ENCODE peak calls at places on chromosomes 2 and 18, in four cellular contexts. One of them, this sample, is unnamed.

GRCh38 chr18:63924551-63924950 is 16.8 kb downstream of the SERPINB10 start:
- DNase-seq in stomach: no peak
- DNase-seq in suprapubic skin: no peak
- DNase-seq in SK-N-SH: no peak
- DNase-seq in this sample: no peak

GRCh38 chr2:195533771-195534642 is 123.0 kb upstream of the SLC39A10 start:
- DNase-seq in stomach: no peak
- DNase-seq in suprapubic skin: no peak
- DNase-seq in SK-N-SH: no peak
- DNase-seq in this sample: peak; percentile 80

GRCh38 chr2:16368328-16368727 is 297.3 kb downstream of the CYRIA start:
- DNase-seq in stomach: no peak
- DNase-seq in SK-N-SH: no peak
- DNase-seq in suprapubic skin: no peak
- DNase-seq in this sample: no peak

GRCh38 chr2:74379851-74380789 is at the start of gene DCTN1:
- DNase-seq in suprapubic skin: no peak
- DNase-seq in stomach: peak; percentile 37
- DNase-seq in SK-N-SH: peak; percentile 83
- DNase-seq in this sample: no peak

GRCh38 chr2:173247156-173247555 is 107.5 kb upstream of the CDCA7 start:
- DNase-seq in suprapubic skin: no peak
- DNase-seq in stomach: no peak
- DNase-seq in SK-N-SH: no peak
- DNase-seq in this sample: no peak

GRCh38 chr2:157176602-157177001 is 80.9 kb upstream of the GALNT5 start:
- DNase-seq in stomach: no peak
- DNase-seq in SK-N-SH: no peak
- DNase-seq in suprapubic skin: no peak
- DNase-seq in this sample: no peak

GRCh38 chr2:1802046-1802445 is 57.7 kb upstream of the PXDN start:
- DNase-seq in suprapubic skin: no peak
- DNase-seq in stomach: no peak
- DNase-seq in SK-N-SH: no peak
- DNase-seq in this sample: peak; percentile 49

GRCh38 chr18:48924621-48925601 is 25.9 kb downstream of the SMAD7 start:
- DNase-seq in stomach: no peak
- DNase-seq in SK-N-SH: no peak
- DNase-seq in suprapubic skin: no peak
- DNase-seq in this sample: no peak

GRCh38 chr2:200619275-200619674 is 33.5 kb downstream of the AOX1 start:
- DNase-seq in stomach: no peak
- DNase-seq in suprapubic skin: no peak
- DNase-seq in SK-N-SH: peak; percentile 4
- DNase-seq in this sample: no peak

GRCh38 chr18:32469190-32469611 is 1.5 kb downstream of the GAREM1 start:
- DNase-seq in stomach: peak; percentile 49
- DNase-seq in suprapubic skin: no peak
- DNase-seq in SK-N-SH: peak; percentile 66
- DNase-seq in this sample: no peak
- TF ChIP-seq POLR2AphosphoS5 in stomach: no peak
- TF ChIP-seq POLR2AphosphoS5 in suprapubic skin: no peak
- TF ChIP-seq POLR2AphosphoS5 in SK-N-SH: no peak
- TF ChIP-seq POLR2AphosphoS5 in this sample: no peak

GRCh38 chr2:149018971-149019370 is 19.5 kb upstream of the LYPD6B start:
- DNase-seq in stomach: no peak
- DNase-seq in suprapubic skin: no peak
- DNase-seq in SK-N-SH: no peak
- DNase-seq in this sample: no peak

GRCh38 chr2:149020432-149020851 is 18.1 kb upstream of the LYPD6B start:
- DNase-seq in suprapubic skin: no peak
- DNase-seq in SK-N-SH: no peak
- DNase-seq in stomach: peak; percentile 61
- DNase-seq in this sample: no peak

GRCh38 chr2:149021271-149021719 is 17.2 kb upstream of the LYPD6B start:
- DNase-seq in suprapubic skin: no peak
- DNase-seq in stomach: no peak
- DNase-seq in SK-N-SH: no peak
- DNase-seq in this sample: no peak

GRCh38 chr2:149021761-149022160 is 16.7 kb upstream of the LYPD6B start:
- DNase-seq in stomach: no peak
- DNase-seq in SK-N-SH: no peak
- DNase-seq in suprapubic skin: no peak
- DNase-seq in this sample: no peak

GRCh38 chr2:149019768-149020167 is 18.7 kb upstream of the LYPD6B start:
- DNase-seq in stomach: no peak
- DNase-seq in suprapubic skin: no peak
- DNase-seq in SK-N-SH: no peak
- DNase-seq in this sample: no peak
- H3K4me3 ChIP-seq in stomach: no peak overlapping the region
- H3K4me3 ChIP-seq in suprapubic skin: no peak overlapping the region
- H3K4me3 ChIP-seq in SK-N-SH: no peak overlapping the region
- H3K4me3 ChIP-seq in this sample: no peak overlapping the region

GRCh38 chr18:68985172-68985820 is 187.4 kb downstream of the CCDC102B start:
- DNase-seq in stomach: no peak
- DNase-seq in SK-N-SH: no peak
- DNase-seq in suprapubic skin: no peak
- DNase-seq in this sample: no peak

GRCh38 chr18:68979737-68980136 is 181.9 kb downstream of the CCDC102B start:
- DNase-seq in stomach: no peak
- DNase-seq in SK-N-SH: no peak
- DNase-seq in suprapubic skin: no peak
- DNase-seq in this sample: no peak

GRCh38 chr18:68984342-68984741 is 186.5 kb downstream of the CCDC102B start:
- DNase-seq in stomach: no peak
- DNase-seq in suprapubic skin: no peak
- DNase-seq in SK-N-SH: no peak
- DNase-seq in this sample: no peak

DNA sequence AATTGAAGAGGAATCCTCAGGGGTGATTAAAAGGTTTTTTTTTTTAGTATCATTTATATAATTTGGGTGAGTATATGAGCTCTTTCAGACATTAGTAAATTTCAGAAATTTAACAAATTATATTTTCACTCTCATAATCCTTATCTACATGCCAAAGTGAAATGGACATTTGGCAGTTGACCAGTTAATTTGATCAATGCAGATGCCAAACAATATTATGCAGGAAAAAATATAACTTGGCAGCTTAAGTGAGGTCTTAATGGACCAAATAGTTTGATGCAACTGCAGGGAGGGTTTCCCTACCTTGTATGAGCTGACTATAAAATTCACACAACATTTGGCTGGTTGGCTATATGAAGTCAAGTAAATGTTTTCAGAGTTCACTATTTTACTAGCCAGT is 185.2 kb downstream of the CCDC102B start:
- DNase-seq in suprapubic skin: no peak
- DNase-seq in SK-N-SH: no peak
- DNase-seq in stomach: no peak
- DNase-seq in this sample: no peak
- H3K27ac ChIP-seq in suprapubic skin: no peak overlapping the region
- H3K27ac ChIP-seq in SK-N-SH: no peak overlapping the region
- H3K27ac ChIP-seq in stomach: no peak overlapping the region
- H3K27ac ChIP-seq in this sample: no peak overlapping the region

GRCh38 chr18:58861853-58862252 is 2.8 kb upstream of the ZNF532 start:
- DNase-seq in suprapubic skin: no peak
- DNase-seq in SK-N-SH: no peak
- DNase-seq in stomach: no peak
- DNase-seq in this sample: no peak

GRCh38 chr18:58862404-58862803 is 2.3 kb upstream of the ZNF532 start:
- DNase-seq in SK-N-SH: no peak
- DNase-seq in stomach: no peak
- DNase-seq in suprapubic skin: no peak
- DNase-seq in this sample: no peak

GRCh38 chr18:58865009-58865345 is 300 bp downstream of the ZNF532 start:
- DNase-seq in SK-N-SH: no peak
- DNase-seq in stomach: no peak
- DNase-seq in suprapubic skin: no peak
- DNase-seq in this sample: no peak

GRCh38 chr18:58862851-58863538 is 1.7 kb upstream of the ZNF532 start:
- DNase-seq in SK-N-SH: peak; percentile 80
- DNase-seq in suprapubic skin: no peak
- DNase-seq in stomach: peak; percentile 27
- DNase-seq in this sample: peak; percentile 82

DNA sequence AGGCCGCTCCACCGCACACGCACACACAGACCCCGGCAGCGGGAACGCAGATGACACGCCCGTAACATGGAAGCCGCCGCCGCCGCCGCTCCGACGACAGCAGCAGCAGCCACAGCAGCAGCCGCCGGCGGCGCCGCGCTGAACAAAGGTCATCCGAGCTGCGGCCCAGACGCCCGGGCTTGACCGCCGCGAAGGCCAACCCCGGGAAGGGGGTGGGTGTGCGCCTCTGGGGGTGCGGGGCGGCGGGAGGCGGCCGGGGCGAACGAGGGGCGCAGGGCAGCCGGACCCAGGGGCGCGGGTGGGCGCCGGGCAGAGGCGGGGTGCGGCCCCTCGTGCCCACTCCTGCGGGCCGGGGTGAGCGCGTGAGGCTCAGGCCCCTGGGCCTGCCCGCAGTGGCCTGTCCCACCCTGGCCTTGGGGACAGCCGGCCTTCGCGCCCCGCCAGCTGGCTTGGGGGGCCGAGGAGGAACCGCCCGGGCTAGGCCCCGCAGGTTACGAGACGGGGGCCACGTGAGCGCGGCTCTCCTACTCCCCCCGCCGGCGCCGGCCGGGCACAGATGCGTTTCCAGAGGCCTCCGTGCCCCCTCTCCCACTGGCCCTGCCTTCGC is 1.0 kb upstream of the ZNF532 start:
- DNase-seq in stomach: peak; percentile 55
- DNase-seq in suprapubic skin: no peak
- DNase-seq in SK-N-SH: peak; percentile 82
- DNase-seq in this sample: peak; percentile 89
- TF ChIP-seq POLR2AphosphoS5 in stomach: no peak
- TF ChIP-seq POLR2AphosphoS5 in suprapubic skin: no peak
- TF ChIP-seq POLR2AphosphoS5 in SK-N-SH: no peak
- TF ChIP-seq POLR2AphosphoS5 in this sample: peak; percentile 70

DNA sequence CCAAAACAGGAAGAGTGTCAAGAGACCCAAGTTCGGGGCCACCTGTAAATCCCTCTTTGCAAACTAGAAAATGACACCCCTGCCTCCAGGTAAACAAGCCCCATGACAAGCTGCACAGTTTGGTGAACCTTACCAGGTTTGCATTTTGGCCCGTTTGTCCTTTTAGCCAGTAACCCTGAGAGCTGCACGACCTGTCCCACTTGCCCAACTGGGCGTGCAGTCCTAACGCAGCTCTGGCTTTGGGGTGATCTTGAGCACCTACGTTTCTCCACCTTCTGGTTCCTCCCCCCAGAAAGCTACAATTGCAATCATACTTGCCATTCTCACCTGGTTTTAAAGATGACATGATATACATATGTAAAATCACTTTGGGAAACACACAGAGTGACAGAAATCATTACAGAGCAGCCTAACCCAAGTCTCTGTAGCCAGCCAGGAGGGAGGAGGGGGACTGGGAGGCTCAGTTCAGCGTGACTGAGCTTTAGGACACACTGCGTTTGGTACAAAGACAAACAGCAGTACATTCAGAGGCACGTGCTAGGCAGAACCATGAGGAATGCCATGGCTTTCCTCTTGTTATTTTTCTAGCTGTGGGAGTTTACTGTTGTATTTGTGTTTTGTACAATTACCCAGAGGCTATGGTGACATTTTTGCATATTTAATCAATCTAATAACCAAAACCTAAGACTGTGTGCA is 304.0 kb downstream of the IRS1 start:
- DNase-seq in stomach: no peak
- DNase-seq in SK-N-SH: no peak
- DNase-seq in suprapubic skin: no peak
- DNase-seq in this sample: no peak
- H3K4me3 ChIP-seq in stomach: no peak overlapping the region
- H3K4me3 ChIP-seq in SK-N-SH: no peak overlapping the region
- H3K4me3 ChIP-seq in suprapubic skin: no peak overlapping the region
- H3K4me3 ChIP-seq in this sample: no peak overlapping the region

DNA sequence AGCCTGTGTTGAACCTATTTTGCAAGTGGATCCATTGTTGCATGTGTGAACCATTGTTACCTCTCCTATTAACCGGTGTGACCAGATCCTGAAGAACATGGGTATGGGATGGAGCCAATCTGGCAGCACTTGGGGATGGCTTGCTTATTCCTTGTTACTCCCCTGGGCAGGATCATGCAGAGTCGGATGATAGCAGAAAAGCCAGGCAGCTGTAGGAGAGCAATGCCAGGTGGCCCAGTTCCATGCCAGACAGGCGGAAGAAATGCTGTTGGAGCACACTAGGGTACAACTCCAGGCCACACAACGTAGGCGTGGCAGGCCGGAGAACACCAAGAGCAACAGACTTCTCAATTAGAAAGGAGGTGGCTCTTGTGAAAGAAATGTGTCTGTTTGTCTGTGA is 16.3 kb upstream of the MYO1B start:
- DNase-seq in stomach: peak; percentile 57
- DNase-seq in suprapubic skin: peak; percentile 81
- DNase-seq in SK-N-SH: no peak
- DNase-seq in this sample: no peak
- H3K27ac ChIP-seq in stomach: no peak overlapping the region
- H3K27ac ChIP-seq in suprapubic skin: peak overlapping the region; percentile 41
- H3K27ac ChIP-seq in SK-N-SH: no peak overlapping the region
- H3K27ac ChIP-seq in this sample: no peak overlapping the region

GRCh38 chr2:161028581-161028980 is 131.6 kb upstream of the TANK start:
- DNase-seq in stomach: no peak
- DNase-seq in SK-N-SH: no peak
- DNase-seq in suprapubic skin: no peak
- DNase-seq in this sample: no peak

GRCh38 chr2:161029321-161029720 is 130.9 kb upstream of the TANK start:
- DNase-seq in SK-N-SH: no peak
- DNase-seq in suprapubic skin: no peak
- DNase-seq in stomach: no peak
- DNase-seq in this sample: no peak

GRCh38 chr2:161031516-161031915 is 128.7 kb upstream of the TANK start:
- DNase-seq in suprapubic skin: no peak
- DNase-seq in stomach: no peak
- DNase-seq in SK-N-SH: no peak
- DNase-seq in this sample: no peak

GRCh38 chr2:161032635-161033034 is 127.6 kb upstream of the TANK start:
- DNase-seq in SK-N-SH: no peak
- DNase-seq in stomach: no peak
- DNase-seq in suprapubic skin: no peak
- DNase-seq in this sample: no peak

GRCh38 chr2:161030260-161031063 is 129.8 kb upstream of the TANK start:
- DNase-seq in suprapubic skin: no peak
- DNase-seq in SK-N-SH: no peak
- DNase-seq in stomach: no peak
- DNase-seq in this sample: no peak
- TF ChIP-seq POLR2AphosphoS5 in suprapubic skin: no peak
- TF ChIP-seq POLR2AphosphoS5 in SK-N-SH: peak; percentile 58
- TF ChIP-seq POLR2AphosphoS5 in stomach: peak; percentile 59
- TF ChIP-seq POLR2AphosphoS5 in this sample: no peak